ENCODE peak calls at places on chromosomes 2 and 18, in four cellular contexts. V, X, Y and N are unnamed samples. For H3K4me1, the result is how much of the 10 kb centered on the place peaks cover.

GRCh38 chr18:45566025-45566740 is 49.1 kb upstream of the SLC14A2 start:
- DNase-seq in V (peak), X (no peak), Y (no peak), N (no peak)

GRCh38 chr2:20356042-20356441 is 5.4 kb upstream of the PUM2 start:
- DNase-seq in V (peak), X (no peak), Y (no peak), N (no peak)

GRCh38 chr2:217643814-217644301 is 358.9 kb downstream of the TNS1 start:
- DNase-seq in V (no peak), X (no peak), Y (no peak), N (no peak)

GRCh38 chr18:45626330-45627203 is 11.3 kb downstream of the SLC14A2 start:
- DNase-seq in V (peak), X (no peak), Y (no peak), N (no peak)

GRCh38 chr2:44549856-44550255 is 188.1 kb downstream of the CAMKMT start:
- DNase-seq in Y (no peak), V (no peak), X (no peak), N (no peak)

GRCh38 chr2:17545680-17546613 is 5.5 kb downstream of the VSNL1 start:
- DNase-seq in X (no peak), V (no peak), Y (no peak), N (no peak)

GRCh38 chr2:200905618-200906296 is 16.6 kb downstream of the NIF3L1 start:
- DNase-seq in V (peak), X (peak), Y (peak), N (peak)

GRCh38 chr2:1997409-1997808 is 253.1 kb upstream of the PXDN start:
- DNase-seq in V (no peak), X (peak), Y (no peak), N (no peak)

GRCh38 chr2:196767101-196767500 is 32.4 kb downstream of the GTF3C3 start:
- DNase-seq in Y (no peak), X (no peak), V (no peak), N (no peak)

GRCh38 chr2:129751409-129751808 is 228.1 kb upstream of the RAB6C start:
- DNase-seq in X (no peak), V (no peak), Y (no peak), N (no peak)

GRCh38 chr2:2640371-2640770 is 309.3 kb upstream of the MYT1L start:
- DNase-seq in Y (no peak), X (no peak), V (no peak), N (no peak)

GRCh38 chr2:180177534-180177933 is 170.4 kb upstream of the CWC22 start:
- DNase-seq in Y (no peak), V (no peak), X (no peak), N (no peak)

GRCh38 chr18:59267511-59268126 is 5.6 kb downstream of the RAX start:
- DNase-seq in X (no peak), V (no peak), Y (no peak), N (no peak)

GRCh38 chr2:44579136-44579836 is 217.5 kb downstream of the CAMKMT start:
- DNase-seq in X (no peak), V (no peak), Y (no peak), N (no peak)

GRCh38 chr2:120373424-120373823 is 27.5 kb downstream of the INHBB start:
- DNase-seq in X (no peak), Y (no peak), V (no peak), N (no peak)

GRCh38 chr2:237230355-237230754 is 144.7 kb downstream of the COPS8 start:
- DNase-seq in V (no peak), Y (no peak), X (no peak), N (no peak)

GRCh38 chr2:149290662-149291061 is 39.7 kb upstream of the LYPD6 start:
- DNase-seq in V (no peak), X (no peak), Y (no peak), N (no peak)

GRCh38 chr2:151973901-151974199 is 125.0 kb downstream of the CACNB4 start:
- DNase-seq in X (no peak), V (peak), Y (no peak), N (no peak)

GRCh38 chr2:9941196-9941995 is 10.1 kb upstream of the GRHL1 start:
- DNase-seq in Y (no peak), V (peak), X (no peak), N (no peak)

GRCh38 chr2:212133337-212133736 is 405.3 kb downstream of the ERBB4 start:
- DNase-seq in Y (no peak), X (no peak), V (no peak), N (no peak)

GRCh38 chr2:39124770-39125075 is 3.9 kb upstream of the SOS1 start:
- DNase-seq in V (no peak), X (no peak), Y (no peak), N (no peak)

GRCh38 chr18:61608306-61608705 is 275.1 kb downstream of the CDH20 start:
- DNase-seq in V (peak), Y (no peak), X (no peak), N (no peak)

GRCh38 chr2:40448476-40449079 is 3.3 kb downstream of the SLC8A1 start:
- DNase-seq in Y (peak), V (peak), X (no peak), N (no peak)

GRCh38 chr2:207683879-207684627 is 27.4 kb upstream of the CCNYL1 start:
- DNase-seq in V (peak), X (no peak), Y (no peak), N (no peak)

GRCh38 chr2:202488671-202489070 is 112.5 kb downstream of the BMPR2 start:
- DNase-seq in X (no peak), V (no peak), Y (no peak), N (no peak)

GRCh38 chr18:38751897-38752296 is 1186.3 kb upstream of the CELF4 start:
- DNase-seq in V (no peak), Y (no peak), X (no peak), N (no peak)

GRCh38 chr18:32714571-32715148 is 58.2 kb downstream of the KLHL14 start:
- DNase-seq in Y (peak), V (peak), X (peak), N (no peak)

GRCh38 chr18:36889742-36890141 is 60.8 kb downstream of the KIAA1328 start:
- DNase-seq in Y (no peak), X (no peak), V (no peak), N (no peak)

GRCh38 chr2:35080231-35080905 is 1275.2 kb upstream of the CRIM1 start:
- DNase-seq in Y (no peak), V (no peak), X (no peak), N (no peak)

GRCh38 chr2:182452456-182452990 is 25.7 kb upstream of the PDE1A start:
- DNase-seq in X (no peak), V (no peak), Y (no peak), N (no peak)

GRCh38 chr2:235005023-235005422 is 53.2 kb downstream of the SH3BP4 start:
- DNase-seq in X (peak), Y (no peak), V (no peak), N (no peak)

GRCh38 chr2:86054539-86055082 is 51.1 kb downstream of the POLR1A start:
- DNase-seq in V (peak), X (peak), Y (no peak), N (no peak)

GRCh38 chr2:190425221-190425866 is 17.2 kb downstream of the MFSD6 start:
- DNase-seq in V (no peak), X (no peak), Y (no peak), N (no peak)

GRCh38 chr2:16014041-16014787 is 73.9 kb downstream of the MYCN start:
- DNase-seq in V (no peak), X (no peak), Y (no peak), N (no peak)

GRCh38 chr2:18787726-18788125 is 198.4 kb upstream of the NT5C1B start:
- DNase-seq in V (no peak), X (no peak), Y (no peak), N (no peak)

GRCh38 chr2:13884271-13884976 is 748.1 kb upstream of the LRATD1 start:
- DNase-seq in V (no peak), Y (no peak), X (no peak), N (no peak)
- TF ChIP-seq CTCF in V (no peak), Y (no peak), X (no peak), N (no peak)

DNA sequence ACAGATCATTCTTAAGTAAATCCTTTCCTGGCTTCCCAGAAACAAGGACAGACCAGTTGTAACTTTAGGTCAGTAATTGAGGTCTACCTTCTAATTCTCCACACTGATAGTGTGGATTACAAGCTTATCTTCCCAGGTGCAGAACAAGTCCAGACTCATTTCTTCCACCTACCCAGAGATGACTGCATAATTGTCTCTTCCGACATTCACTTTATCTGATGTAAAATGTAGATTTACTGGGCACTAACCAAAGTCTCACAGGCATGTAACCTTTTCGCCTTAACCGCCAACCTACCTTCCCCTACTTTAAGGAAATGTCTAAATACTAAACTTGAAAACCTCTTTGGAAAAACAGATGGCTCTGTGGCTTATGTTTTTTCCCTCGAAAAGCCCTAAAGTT is 96.2 kb downstream of the NCK2 start:
- DNase-seq in V (no peak), Y (no peak), X (no peak), N (no peak)
- H3K4me1 ChIP-seq in V (under half), Y (under half), X (under half), N (under half)

GRCh38 chr2:54240515-54241219 is 15.4 kb downstream of the TSPYL6 start:
- DNase-seq in Y (no peak), X (no peak), V (peak), N (no peak)
- H3K4me3 ChIP-seq in Y (no peak), X (no peak), V (no peak), N (no peak)

DNA sequence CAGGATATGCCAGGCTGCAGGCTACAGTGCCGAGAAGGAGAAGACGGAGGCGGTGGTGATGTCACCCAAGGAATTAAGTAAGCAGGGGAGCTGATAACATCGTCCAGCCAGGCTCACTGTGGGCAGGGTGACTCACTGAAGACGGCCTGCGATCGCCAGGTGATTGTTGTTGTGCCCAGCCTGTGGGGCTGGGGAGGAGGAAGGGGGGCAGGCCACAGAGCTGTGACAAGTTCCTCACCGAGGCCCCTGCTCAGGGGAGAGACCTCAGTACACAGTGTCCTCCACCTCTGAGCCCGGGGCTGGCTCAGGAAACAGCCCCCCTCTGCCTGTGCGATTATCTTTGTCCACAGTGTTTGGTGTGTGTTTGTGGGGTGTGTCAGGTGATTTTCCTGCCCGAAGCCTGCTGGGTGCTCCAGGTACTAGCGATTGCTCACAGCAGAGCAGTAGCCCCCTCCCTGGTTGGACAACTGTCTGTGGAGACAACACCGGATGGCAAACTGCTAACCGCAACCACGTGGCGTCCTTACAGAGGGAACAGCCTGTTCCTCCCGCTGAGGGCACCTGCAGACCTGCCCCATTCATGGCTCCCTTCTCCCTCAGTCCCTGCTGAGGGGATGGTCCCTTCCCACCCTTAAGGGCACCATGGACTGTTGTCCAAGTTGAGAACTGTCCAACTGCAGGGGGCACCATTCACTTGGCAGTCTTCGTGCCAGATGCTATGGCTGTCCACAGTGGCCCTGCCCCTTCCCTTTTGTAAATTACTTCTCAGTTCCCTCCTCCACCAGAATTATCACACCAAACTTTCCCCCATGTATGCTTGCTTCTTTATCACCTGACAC is 95.1 kb downstream of the ZFP36L2 start:
- DNase-seq in Y (peak), V (peak), X (peak), N (peak)
- TF ChIP-seq CTCF in Y (peak), V (peak), X (no peak), N (peak)

DNA sequence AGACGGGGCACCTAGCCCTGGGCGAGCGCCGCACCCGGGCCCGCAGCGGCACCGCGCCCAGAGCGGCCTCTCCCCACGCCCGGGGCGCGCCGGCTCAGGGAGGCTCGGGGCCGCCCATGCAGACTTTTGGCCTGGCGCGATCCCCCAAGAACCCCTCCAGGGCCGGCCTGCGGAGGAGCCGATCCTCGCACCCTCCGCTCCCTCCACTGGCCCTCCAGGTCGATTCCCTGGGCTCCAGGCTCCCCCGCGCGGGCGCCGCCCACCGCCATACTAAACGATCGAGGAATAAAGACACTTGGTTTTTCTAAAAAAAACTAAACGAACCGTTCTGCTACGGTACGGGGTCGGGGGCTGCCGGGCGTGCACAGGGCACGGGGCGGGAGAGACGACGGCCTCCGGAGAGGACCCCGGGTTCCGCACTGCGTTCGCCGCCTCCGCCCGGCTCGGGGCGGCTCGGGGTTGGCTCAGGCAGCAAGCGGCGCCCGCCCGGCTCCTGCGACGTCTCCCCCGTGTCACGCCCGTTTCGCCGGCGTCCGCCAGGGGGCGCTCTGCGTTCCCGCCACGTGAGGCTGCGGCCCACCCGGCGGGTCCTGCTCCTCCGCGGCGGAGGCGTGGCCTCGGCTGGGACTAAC is 366 bp upstream of the KHK start:
- DNase-seq in X (peak), V (peak), Y (peak), N (peak)
- H3K4me1 ChIP-seq in X (under half), V (under half), Y (under half), N (under half)

DNA sequence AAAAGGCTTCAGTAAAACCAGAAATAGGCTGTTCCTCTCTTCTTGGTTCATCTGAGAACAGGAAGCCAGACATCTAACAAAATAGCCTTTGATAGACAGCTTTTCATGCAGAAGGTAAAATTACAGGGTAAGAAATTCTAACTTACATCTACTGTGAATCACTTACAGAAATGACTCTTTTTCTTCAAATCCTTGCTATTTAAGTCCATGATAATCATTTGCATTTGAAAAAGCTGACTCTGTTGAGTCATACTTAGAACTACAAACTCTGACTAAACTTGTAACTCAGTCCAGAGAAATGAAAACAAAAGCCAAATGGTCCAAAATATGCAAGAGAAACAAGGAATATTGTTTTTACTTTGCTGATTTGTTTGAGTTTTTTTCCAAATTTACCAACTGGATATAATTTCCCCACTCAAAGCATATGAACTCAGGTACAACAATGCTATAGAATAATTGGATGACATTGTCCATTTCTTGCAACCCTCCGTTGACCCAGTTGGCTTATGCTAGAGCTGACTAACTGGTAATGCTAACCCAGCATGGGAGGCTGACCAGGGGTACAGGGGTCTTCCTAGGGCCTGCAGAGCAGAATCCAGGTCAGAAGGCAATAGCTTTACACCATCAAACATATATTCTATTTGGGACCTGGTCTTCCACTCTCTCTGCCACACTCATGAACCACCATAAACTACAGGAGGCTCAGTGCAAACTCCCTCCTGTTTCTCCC is 18.8 kb upstream of the MREG start:
- DNase-seq in Y (no peak), X (no peak), V (peak), N (no peak)
- H3K4me3 ChIP-seq in Y (no peak), X (no peak), V (no peak), N (no peak)

GRCh38 chr2:233079473-233079877 is 19.3 kb downstream of the INPP5D start:
- DNase-seq in X (no peak), V (no peak), Y (peak), N (no peak)
- TF ChIP-seq CTCF in X (no peak), V (no peak), Y (no peak), N (no peak)

GRCh38 chr2:72147971-72148369 is 308 bp upstream of the CYP26B1 start:
- DNase-seq in X (no peak), Y (no peak), V (no peak), N (no peak)
- H3K4me1 ChIP-seq in X (under half), Y (under half), V (under half), N (half or more)